ENCODE peak calls at places on chromosome 22, in six cellular contexts. C is endothelial cell, K is testis, O is mesothelial cell of epicardium, N is GM12865, L is choroid plexus epithelial cell. A is an unnamed sample.

GRCh38 chr22:28249402-28249801 is 330.3 kb upstream of the PITPNB start:
- DNase-seq in C (no peak), K (no peak), O (no peak), N (no peak), L (no peak), A (no peak)

GRCh38 chr22:50287731-50288130 is 17.6 kb upstream of the MAPK11 start:
- DNase-seq in C (no peak), K (no peak), O (no peak), N (no peak), L (no peak), A (no peak)

GRCh38 chr22:22425366-22425765 is 83.2 kb downstream of the ZNF280B start:
- DNase-seq in C (no peak), K (no peak), O (no peak), N (no peak), L (no peak), A (no peak)

GRCh38 chr22:35407352-35407751 is 7.4 kb downstream of the MCM5 start:
- DNase-seq in C (no peak), K (no peak), O (no peak), N (no peak), L (no peak), A (no peak)

GRCh38 chr22:46079093-46079860 is 71.0 kb upstream of the PPARA start:
- DNase-seq in C (no peak), K (peak), O (peak), N (no peak), L (no peak), A (no peak)

GRCh38 chr22:40368016-40368415 is 2.4 kb upstream of the SGSM3 start:
- DNase-seq in C (no peak), K (no peak), O (no peak), N (no peak), L (no peak), A (no peak)

GRCh38 chr22:45551310-45552016 is 48.8 kb downstream of the FBLN1 start:
- DNase-seq in C (no peak), K (peak), O (no peak), N (no peak), L (peak), A (no peak)

GRCh38 chr22:38412435-38413084 is 42.4 kb downstream of the KCNJ4 start:
- DNase-seq in C (no peak), K (peak), O (no peak), N (no peak), L (no peak), A (peak)

GRCh38 chr22:31768422-31769059 is 14.7 kb downstream of the DEPDC5 start:
- DNase-seq in C (no peak), K (no peak), O (no peak), N (no peak), L (no peak), A (no peak)

DNA sequence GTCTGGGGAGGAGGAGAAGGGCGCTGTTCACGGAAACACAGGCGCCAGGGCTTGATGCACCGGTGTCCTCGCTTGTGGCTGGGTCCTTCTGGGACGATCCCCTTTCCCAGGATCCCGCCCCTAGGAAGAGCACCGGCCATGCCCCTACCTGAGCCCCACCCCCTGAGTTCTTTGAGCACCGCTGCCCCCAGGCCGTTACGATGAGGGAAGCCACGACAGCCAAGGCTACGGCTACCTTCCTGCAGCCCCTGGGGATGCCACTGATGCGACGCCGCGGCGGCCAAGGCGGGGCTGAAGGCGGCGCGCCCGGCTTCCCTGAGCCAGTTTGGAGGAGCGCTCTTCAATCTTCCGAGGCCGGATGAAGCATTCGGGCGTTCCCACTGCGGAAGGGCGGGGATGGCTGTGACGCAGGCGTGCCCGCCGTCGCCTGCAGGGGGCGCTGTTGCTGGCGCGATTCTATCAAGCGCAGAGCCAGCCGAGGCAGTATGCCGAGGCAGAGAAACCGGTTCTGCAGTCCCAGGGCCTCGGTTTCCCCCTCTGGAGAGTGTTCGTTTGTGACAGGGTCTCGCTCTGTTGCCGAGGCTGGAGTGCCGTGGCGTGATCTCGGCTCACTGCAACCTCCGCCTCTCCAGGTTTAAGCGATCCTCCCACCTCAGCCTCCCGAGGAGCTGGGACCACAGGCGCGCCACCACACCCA is 9.7 kb upstream of the NEFH start:
- DNase-seq in C (peak), K (peak), O (peak), N (peak), L (peak), A (peak)
- TF ChIP-seq CTCF in C (peak), K (peak), O (peak), N (peak), L (peak), A (peak)

GRCh38 chr22:30435674-30436126 is 10.1 kb downstream of the MTFP1 start:
- DNase-seq in C (peak), K (no peak), O (no peak), N (peak), L (no peak), A (peak)
- TF ChIP-seq CTCF in C (peak), K (no peak), O (no peak), N (no peak), L (no peak), A (peak)

GRCh38 chr22:20741634-20742581 is 32.0 kb upstream of the SERPIND1 start:
- DNase-seq in C (peak), K (peak), O (no peak), N (peak), L (peak), A (no peak)
- TF ChIP-seq CTCF in C (peak), K (peak), O (peak), N (peak), L (peak), A (peak)

GRCh38 chr22:47169801-47170140 is 407.3 kb downstream of the TBC1D22A start:
- DNase-seq in C (no peak), K (no peak), O (peak), N (no peak), L (no peak), A (no peak)
- TF ChIP-seq CTCF in C (no peak), K (no peak), O (no peak), N (no peak), L (no peak), A (no peak)

GRCh38 chr22:43829448-43829821 is 17.3 kb upstream of the EFCAB6 start:
- DNase-seq in C (no peak), K (no peak), O (no peak), N (no peak), L (no peak), A (no peak)
- TF ChIP-seq CTCF in C (no peak), K (no peak), O (no peak), N (no peak), L (no peak), A (no peak)

GRCh38 chr22:25702571-25703167 is 39.3 kb upstream of the MYO18B start:
- DNase-seq in C (no peak), K (no peak), O (no peak), N (peak), L (no peak), A (no peak)

GRCh38 chr22:25704701-25705100 is 37.3 kb upstream of the MYO18B start:
- DNase-seq in C (no peak), K (no peak), O (no peak), N (peak), L (no peak), A (no peak)

GRCh38 chr22:25700996-25701815 is 40.8 kb upstream of the MYO18B start:
- DNase-seq in C (no peak), K (no peak), O (no peak), N (no peak), L (peak), A (no peak)

GRCh38 chr22:25698986-25699385 is 43.0 kb upstream of the MYO18B start:
- DNase-seq in C (no peak), K (no peak), O (no peak), N (no peak), L (no peak), A (no peak)

GRCh38 chr22:25702046-25702445 is 39.9 kb upstream of the MYO18B start:
- DNase-seq in C (no peak), K (no peak), O (no peak), N (peak), L (peak), A (no peak)
- TF ChIP-seq CTCF in C (no peak), K (peak), O (no peak), N (peak), L (peak), A (no peak)

A was measured in natural killer cell.